ENCODE peak calls at places on chromosomes 6 and 20, in five cellular contexts. X is cardiac muscle cell, S is foreskin fibroblast, Q is choroid plexus epithelial cell, A is DND-41. W is an unnamed sample.

GRCh38 chr6:23349521-23350147 is 776.4 kb upstream of the NRSN1 start:
- DNase-seq in X (no peak), S (peak), Q (peak), A (no peak), W (peak)

GRCh38 chr6:20778460-20778859 is 244.2 kb downstream of the CDKAL1 start:
- DNase-seq in X (peak), S (no peak), Q (no peak), A (no peak), W (no peak)

GRCh38 chr6:123812621-123813020 is 9.0 kb downstream of the NKAIN2 start:
- DNase-seq in X (no peak), S (no peak), Q (no peak), A (no peak), W (no peak)

GRCh38 chr6:33426590-33427563 is 7.0 kb downstream of the SYNGAP1 start:
- DNase-seq in X (no peak), S (no peak), Q (no peak), A (no peak), W (no peak)

GRCh38 chr6:85436408-85436807 is 13.5 kb upstream of the NT5E start:
- DNase-seq in X (no peak), S (peak), Q (peak), A (no peak), W (no peak)

GRCh38 chr6:75932067-75932466 is 140.4 kb downstream of the IMPG1 start:
- DNase-seq in X (peak), S (peak), Q (peak), A (peak), W (peak)

GRCh38 chr6:3085074-3085473 is 16.8 kb downstream of the RIPK1 start:
- DNase-seq in X (no peak), S (no peak), Q (no peak), A (no peak), W (no peak)

GRCh38 chr6:16831136-16831535 is 69.9 kb upstream of the ATXN1 start:
- DNase-seq in X (no peak), S (no peak), Q (no peak), A (no peak), W (no peak)

GRCh38 chr6:130879826-130880225 is 52.6 kb downstream of the SMLR1 start:
- DNase-seq in X (peak), S (no peak), Q (no peak), A (no peak), W (no peak)

GRCh38 chr6:6772751-6773150 is 184.2 kb downstream of the LY86 start:
- DNase-seq in X (no peak), S (no peak), Q (no peak), A (no peak), W (no peak)

GRCh38 chr6:105545206-105545920 is 142.5 kb upstream of the PREP start:
- DNase-seq in X (no peak), S (peak), Q (peak), A (no peak), W (peak)

GRCh38 chr20:7383218-7383617 is 557.0 kb downstream of the HAO1 start:
- DNase-seq in X (no peak), S (no peak), Q (no peak), A (no peak), W (no peak)

GRCh38 chr20:57660510-57661199 is 40.4 kb upstream of the ZBP1 start:
- DNase-seq in X (no peak), S (no peak), Q (no peak), A (no peak), W (no peak)

GRCh38 chr6:33790910-33791309 is 2.0 kb upstream of the LEMD2 start:
- DNase-seq in X (no peak), S (no peak), Q (no peak), A (no peak), W (no peak)

GRCh38 chr6:166567107-166567506 is 19.4 kb downstream of the RAMACL start:
- DNase-seq in X (no peak), S (peak), Q (peak), A (no peak), W (peak)

GRCh38 chr6:27281569-27281968 is 30.5 kb downstream of the POM121L2 start:
- DNase-seq in X (no peak), S (no peak), Q (no peak), A (no peak), W (no peak)

GRCh38 chr6:397604-398003 is 6.1 kb downstream of the IRF4 start:
- DNase-seq in X (no peak), S (no peak), Q (no peak), A (no peak), W (no peak)

GRCh38 chr6:3893914-3894313 is 44.7 kb downstream of the FAM50B start:
- DNase-seq in X (no peak), S (no peak), Q (no peak), A (no peak), W (no peak)

GRCh38 chr6:13304580-13305255 is 23.6 kb downstream of the TBC1D7 start:
- DNase-seq in X (no peak), S (no peak), Q (peak), A (no peak), W (no peak)

GRCh38 chr6:54598787-54599309 is 247.7 kb upstream of the FAM83B start:
- DNase-seq in X (no peak), S (peak), Q (peak), A (no peak), W (peak)

GRCh38 chr6:168666751-168667427 is 225.9 kb downstream of the SMOC2 start:
- DNase-seq in X (no peak), S (no peak), Q (no peak), A (no peak), W (no peak)

GRCh38 chr6:167945937-167946485 is 51.5 kb upstream of the KIF25 start:
- DNase-seq in X (no peak), S (no peak), Q (no peak), A (no peak), W (no peak)

GRCh38 chr20:43744121-43744520 is 17.3 kb upstream of the GTSF1L start:
- DNase-seq in X (no peak), S (peak), Q (no peak), A (no peak), W (no peak)

GRCh38 chr6:93849857-93850256 is 430.5 kb upstream of the EPHA7 start:
- DNase-seq in X (no peak), S (no peak), Q (peak), A (no peak), W (no peak)

GRCh38 chr20:63529861-63530787 is 7.1 kb downstream of the PTK6 start:
- DNase-seq in X (no peak), S (no peak), Q (no peak), A (no peak), W (no peak)

GRCh38 chr20:45095753-45096371 is 5.1 kb downstream of the KCNS1 start:
- DNase-seq in X (peak), S (peak), Q (peak), A (peak), W (peak)

GRCh38 chr6:72078096-72078495 is 191.7 kb downstream of the RIMS1 start:
- DNase-seq in X (no peak), S (no peak), Q (no peak), A (no peak), W (no peak)

GRCh38 chr6:1029196-1029595 is 282.7 kb upstream of the FOXQ1 start:
- DNase-seq in X (no peak), S (peak), Q (peak), A (no peak), W (no peak)

GRCh38 chr6:143782517-143782916 is 60.6 kb upstream of the LTV1 start:
- DNase-seq in X (no peak), S (no peak), Q (no peak), A (no peak), W (no peak)

GRCh38 chr6:142810952-142811514 is 133.9 kb downstream of the HIVEP2 start:
- DNase-seq in X (no peak), S (peak), Q (no peak), A (no peak), W (no peak)

GRCh38 chr20:51135926-51136325 is 113.0 kb upstream of the KCNG1 start:
- DNase-seq in X (no peak), S (no peak), Q (no peak), A (no peak), W (no peak)

GRCh38 chr6:28402197-28402596 is 2.6 kb upstream of the ZSCAN12 start:
- DNase-seq in X (no peak), S (no peak), Q (no peak), A (no peak), W (no peak)

GRCh38 chr6:28400122-28400451 is 540 bp upstream of the ZSCAN12 start:
- DNase-seq in X (no peak), S (no peak), Q (no peak), A (no peak), W (no peak)

GRCh38 chr6:28395918-28396317 is 3.6 kb downstream of the ZSCAN12 start:
- DNase-seq in X (no peak), S (no peak), Q (no peak), A (no peak), W (no peak)

GRCh38 chr6:28401172-28401571 is 1.6 kb upstream of the ZSCAN12 start:
- DNase-seq in X (no peak), S (peak), Q (peak), A (no peak), W (peak)

GRCh38 chr6:28399370-28400121 is at the start of gene ZSCAN12:
- DNase-seq in X (peak), S (peak), Q (peak), A (peak), W (peak)
- TF ChIP-seq CTCF in X (peak), S (peak), Q (peak), A (peak), W (no peak)

GRCh38 chr6:116323863-116324262 is 44.1 kb upstream of the TSPYL1 start:
- DNase-seq in X (no peak), S (no peak), Q (no peak), A (no peak), W (no peak)

GRCh38 chr6:116327803-116328527 is 42.8 kb upstream of the DSE start:
- DNase-seq in X (no peak), S (no peak), Q (peak), A (no peak), W (no peak)

GRCh38 chr6:116329156-116329555 is 41.6 kb upstream of the DSE start:
- DNase-seq in X (no peak), S (no peak), Q (peak), A (no peak), W (no peak)

GRCh38 chr6:116328528-116328903 is 42.2 kb upstream of the DSE start:
- DNase-seq in X (no peak), S (no peak), Q (peak), A (no peak), W (no peak)

GRCh38 chr6:116326392-116326717 is 44.4 kb upstream of the DSE start:
- DNase-seq in X (no peak), S (no peak), Q (no peak), A (no peak), W (no peak)
- TF ChIP-seq CTCF in X (no peak), S (no peak), Q (no peak), A (no peak), W (no peak)

DNA sequence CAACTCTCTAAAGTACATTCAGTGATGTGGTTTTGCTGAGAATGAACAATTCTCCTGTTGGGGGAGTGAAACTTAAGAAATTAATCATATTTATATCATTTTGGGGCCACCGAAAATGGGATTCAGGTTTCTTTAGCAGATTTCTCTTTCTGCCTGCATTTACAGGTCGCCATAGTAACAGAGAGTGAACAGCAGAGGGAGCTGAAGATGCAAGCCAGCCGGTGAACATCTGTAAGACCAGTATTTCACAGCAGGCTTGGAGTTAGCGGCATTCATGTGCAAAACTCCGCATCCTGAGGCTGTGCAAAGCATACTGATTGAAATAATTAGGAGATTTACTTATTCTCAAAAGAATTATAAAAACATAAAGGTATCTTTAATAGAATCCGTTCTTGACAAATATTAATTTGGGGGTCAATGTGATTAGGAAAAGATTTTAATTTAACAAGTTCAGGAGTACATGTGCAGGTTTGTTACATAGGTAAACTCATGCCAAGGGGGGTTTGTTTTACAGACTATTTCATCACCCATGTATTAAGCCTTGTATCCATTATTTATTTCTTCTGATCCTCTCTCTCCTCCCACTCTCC is 17.9 kb upstream of the HSF2 start:
- DNase-seq in X (peak), S (peak), Q (peak), A (peak), W (peak)
- TF ChIP-seq CTCF in X (peak), S (peak), Q (peak), A (peak), W (peak)

GRCh38 chr20:41170386-41171105 is 33.2 kb downstream of the PLCG1 start:
- DNase-seq in X (no peak), S (no peak), Q (no peak), A (no peak), W (no peak)

GRCh38 chr20:41168281-41169183 is 31.2 kb downstream of the PLCG1 start:
- DNase-seq in X (no peak), S (no peak), Q (no peak), A (no peak), W (no peak)

GRCh38 chr20:41169791-41170351 is 32.5 kb downstream of the PLCG1 start:
- DNase-seq in X (no peak), S (peak), Q (peak), A (no peak), W (peak)

GRCh38 chr20:41167481-41168253 is 30.3 kb downstream of the PLCG1 start:
- DNase-seq in X (no peak), S (no peak), Q (no peak), A (no peak), W (no peak)

GRCh38 chr20:41169184-41169690 is 31.9 kb downstream of the PLCG1 start:
- DNase-seq in X (no peak), S (no peak), Q (no peak), A (no peak), W (no peak)
- TF ChIP-seq CTCF in X (no peak), S (no peak), Q (no peak), A (no peak), W (no peak)

DNA sequence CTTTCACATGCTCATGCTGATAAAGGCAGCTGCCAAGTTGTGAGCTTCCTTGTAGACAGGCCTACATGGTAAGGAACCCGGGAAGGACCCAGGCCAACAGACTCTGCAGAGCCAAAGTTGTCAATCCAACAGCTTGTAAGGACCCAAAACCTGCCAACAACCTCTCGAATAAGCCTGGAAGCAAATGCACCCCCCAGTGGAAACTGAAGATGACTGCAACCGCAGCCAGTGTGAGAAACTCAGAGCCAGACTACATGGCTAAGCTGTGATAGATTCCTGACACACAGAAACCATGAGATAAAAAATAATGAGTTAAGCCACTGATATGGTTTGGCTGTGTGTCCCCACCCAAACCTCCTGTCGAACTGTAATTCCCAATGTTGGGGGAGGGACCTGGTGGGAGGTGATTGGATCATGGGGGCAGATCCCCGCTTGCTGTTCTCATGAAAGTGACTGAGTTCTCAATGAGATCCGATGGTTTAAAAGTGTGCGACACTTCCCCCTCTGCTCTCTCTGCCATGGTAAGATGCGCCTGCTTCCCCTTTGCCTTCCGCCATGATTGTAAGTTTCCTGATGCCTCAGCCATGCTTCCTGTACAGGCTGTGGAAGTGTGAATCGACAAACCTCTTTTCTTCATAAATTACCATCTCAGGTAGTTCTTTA is 18.8 kb upstream of the CLPSL2 start:
- DNase-seq in X (peak), S (peak), Q (peak), A (no peak), W (peak)
- TF ChIP-seq CTCF in X (peak), S (peak), Q (peak), A (peak), W (peak)

DNA sequence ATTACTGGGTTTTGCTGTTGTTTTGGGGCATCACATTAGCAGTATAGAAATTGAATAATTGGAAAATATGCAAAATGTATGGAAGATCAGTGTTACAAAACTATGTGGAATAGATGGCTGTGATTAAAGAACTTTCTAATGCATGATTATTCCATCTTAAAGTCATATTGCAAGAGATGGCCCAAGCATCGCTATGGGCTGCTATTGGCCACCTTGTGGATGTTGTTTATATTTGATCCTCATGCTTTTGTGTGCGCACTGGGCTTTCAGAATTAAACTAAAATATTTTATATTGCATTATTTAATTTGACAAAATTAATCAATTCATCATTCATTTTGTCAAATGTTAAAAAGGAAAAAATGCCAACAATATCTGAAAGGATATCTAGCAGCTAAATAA is 16.1 kb upstream of the HMGN3 start:
- DNase-seq in X (no peak), S (no peak), Q (no peak), A (no peak), W (no peak)
- TF ChIP-seq CTCF in X (no peak), S (no peak), Q (no peak), A (no peak), W (no peak)

GRCh38 chr6:117677553-117678131 is 2.4 kb downstream of the NUS1 start:
- DNase-seq in X (no peak), S (peak), Q (peak), A (no peak), W (peak)

GRCh38 chr6:117676577-117677218 is 1.4 kb downstream of the NUS1 start:
- DNase-seq in X (no peak), S (no peak), Q (peak), A (no peak), W (no peak)

GRCh38 chr6:117674503-117674902 is 766 bp upstream of the NUS1 start:
- DNase-seq in X (no peak), S (no peak), Q (no peak), A (no peak), W (no peak)

GRCh38 chr6:117674991-117675657 is at the start of gene NUS1:
- DNase-seq in X (peak), S (peak), Q (peak), A (peak), W (peak)
- TF ChIP-seq CTCF in X (peak), S (peak), Q (peak), A (peak), W (peak)

GRCh38 chr20:49612127-49612738 is 44.3 kb upstream of the PTGIS start:
- DNase-seq in X (no peak), S (no peak), Q (no peak), A (no peak), W (no peak)

GRCh38 chr20:49616154-49617007 is 48.4 kb upstream of the PTGIS start:
- DNase-seq in X (no peak), S (no peak), Q (no peak), A (no peak), W (no peak)

GRCh38 chr20:49615401-49616153 is 47.6 kb upstream of the PTGIS start:
- DNase-seq in X (no peak), S (peak), Q (no peak), A (no peak), W (peak)

GRCh38 chr20:49610701-49611538 is 43.0 kb upstream of the PTGIS start:
- DNase-seq in X (peak), S (no peak), Q (peak), A (peak), W (peak)

GRCh38 chr20:49614338-49615050 is 46.6 kb upstream of the PTGIS start:
- DNase-seq in X (no peak), S (no peak), Q (no peak), A (no peak), W (no peak)
- TF ChIP-seq CTCF in X (no peak), S (no peak), Q (no peak), A (no peak), W (no peak)

GRCh38 chr6:14932485-14933178 is 313.2 kb upstream of the JARID2 start:
- DNase-seq in X (peak), S (no peak), Q (no peak), A (no peak), W (no peak)
- TF ChIP-seq CTCF in X (no peak), S (no peak), Q (no peak), A (no peak), W (no peak)

W was measured in MCF 10A.